ENCODE peak calls at places on chromosomes 6 and 20, in ten cellular contexts. N is ascending aorta; I is mesothelial cell of epicardium; P is H4; D is ovary; Q is activated CD4-positive, alpha-beta T cell treated with anti-CD3 and anti-CD28 coated beads, Interleukin-2, amount 50 U/mL, for 1 hour; M is aorta; A is fibroblast of gingiva; J is NCI-H2081; W is LHCN-M2. X is an unnamed sample.

GRCh38 chr20:38997622-38998021 is 35.5 kb downstream of the DHX35 start:
- DNase-seq in I (no peak), P (no peak), D (no peak), Q (no peak), M (no peak), N (no peak), W (peak), A (no peak), J (no peak), X (no peak)

GRCh38 chr6:27148404-27148795 is 99.1 kb upstream of the PRSS16 start:
- DNase-seq in N (no peak), A (no peak), Q (no peak), M (no peak), D (no peak), I (no peak), P (no peak), W (no peak), J (no peak), X (no peak)

GRCh38 chr20:63397946-63398450 is 36.8 kb upstream of the CHRNA4 start:
- DNase-seq in M (no peak), Q (no peak), N (no peak), D (no peak), W (no peak), J (no peak), I (no peak), P (no peak), A (no peak), X (no peak)

GRCh38 chr6:138593100-138593877 is 94.0 kb upstream of the NHSL1 start:
- DNase-seq in I (no peak), P (peak), N (peak), Q (no peak), W (peak), D (no peak), M (no peak), J (no peak), A (peak), X (peak)

GRCh38 chr6:30169658-30170614 is 6.6 kb downstream of the TRIM15 start:
- DNase-seq in J (peak), N (no peak), A (peak), Q (no peak), I (no peak), M (no peak), P (peak), D (no peak), W (peak), X (no peak)

GRCh38 chr6:41548841-41549642 is 2.9 kb downstream of the FOXP4 start:
- DNase-seq in A (no peak), N (no peak), Q (no peak), W (no peak), M (no peak), P (no peak), J (no peak), D (no peak), I (no peak), X (no peak)

GRCh38 chr6:126064994-126065401 is 78.7 kb downstream of the TRMT11 start:
- DNase-seq in A (no peak), Q (no peak), I (no peak), N (no peak), D (no peak), J (no peak), W (no peak), P (peak), M (no peak), X (no peak)

GRCh38 chr20:25077610-25078169 is 4.3 kb downstream of the VSX1 start:
- DNase-seq in W (no peak), Q (no peak), A (peak), I (peak), P (no peak), M (peak), N (no peak), D (no peak), J (no peak), X (no peak)

GRCh38 chr6:55916188-55916587 is 40.8 kb upstream of the BMP5 start:
- DNase-seq in P (no peak), W (peak), M (no peak), N (no peak), D (no peak), J (no peak), A (peak), Q (no peak), I (no peak), X (no peak)

GRCh38 chr20:12391099-12391498 is 473.4 kb downstream of the BTBD3 start:
- DNase-seq in P (no peak), A (no peak), N (no peak), D (no peak), W (no peak), M (no peak), J (no peak), I (no peak), Q (no peak), X (no peak)

GRCh38 chr20:44011251-44011940 is 96.7 kb downstream of the TOX2 start:
- DNase-seq in M (no peak), I (no peak), J (no peak), N (no peak), Q (no peak), D (no peak), A (no peak), W (no peak), P (no peak), X (no peak)

GRCh38 chr6:32195652-32195901 is 3.1 kb upstream of the GPSM3 start:
- DNase-seq in D (peak), M (peak), I (peak), W (peak), J (peak), A (peak), P (peak), N (peak), Q (peak), X (peak)

GRCh38 chr20:3727333-3728035 is 5.0 kb upstream of the HSPA12B start:
- DNase-seq in Q (no peak), M (no peak), W (peak), P (peak), D (no peak), A (peak), J (no peak), I (no peak), N (no peak), X (no peak)

GRCh38 chr6:157268835-157269234 is 54.5 kb downstream of the TMEM242 start:
- DNase-seq in D (peak), A (no peak), Q (no peak), I (peak), J (no peak), P (no peak), M (peak), W (no peak), N (no peak), X (no peak)

GRCh38 chr6:108707328-108707976 is 140.8 kb upstream of the ARMC2 start:
- DNase-seq in M (no peak), W (no peak), N (no peak), I (no peak), D (no peak), Q (no peak), P (no peak), J (no peak), A (peak), X (no peak)

GRCh38 chr6:7769702-7770101 is 43.8 kb downstream of the BMP6 start:
- DNase-seq in I (no peak), J (no peak), Q (no peak), D (no peak), P (peak), M (no peak), W (peak), N (no peak), A (no peak), X (no peak)

GRCh38 chr6:34241351-34242215 is 4.9 kb downstream of the HMGA1 start:
- DNase-seq in D (no peak), P (no peak), J (no peak), I (no peak), W (no peak), N (no peak), M (peak), Q (no peak), A (no peak), X (peak)

GRCh38 chr20:38250607-38251006 is 9.9 kb downstream of the KIAA1755 start:
- DNase-seq in J (no peak), A (no peak), M (no peak), Q (no peak), P (no peak), W (no peak), N (no peak), D (no peak), I (no peak), X (no peak)

GRCh38 chr6:3575701-3576100 is 118.9 kb upstream of the SLC22A23 start:
- DNase-seq in P (no peak), J (no peak), M (no peak), Q (no peak), W (no peak), I (no peak), A (no peak), D (no peak), N (no peak), X (no peak)

GRCh38 chr6:47595785-47596184 is 102.6 kb upstream of the ADGRF4 start:
- DNase-seq in A (no peak), N (no peak), D (no peak), M (no peak), Q (no peak), P (no peak), W (no peak), J (no peak), I (no peak), X (no peak)

GRCh38 chr6:134046054-134046453 is 6.4 kb downstream of the SLC2A12 start:
- DNase-seq in I (no peak), W (no peak), P (no peak), D (no peak), M (no peak), Q (no peak), N (no peak), J (no peak), A (no peak), X (no peak)